ENCODE peak calls at places on chromosomes 16 and 17, in six cellular contexts. L, G, T, J, W and E are unnamed samples. For H3K4me1, the result is how much of the 10 kb centered on the place peaks cover.

GRCh38 chr16:81560979-81561657 is 116.5 kb downstream of the CMIP start:
- DNase-seq in W (no peak), J (no peak), T (no peak), G (no peak), L (no peak), E (no peak)

GRCh38 chr17:81189016-81189415 is 23.0 kb upstream of the AATK start:
- DNase-seq in W (no peak), T (no peak), L (no peak), J (no peak), G (no peak), E (no peak)

GRCh38 chr16:72537684-72538083 is 365.7 kb upstream of the PMFBP1 start:
- DNase-seq in G (peak), T (no peak), J (no peak), W (no peak), L (no peak), E (no peak)

GRCh38 chr17:3914319-3914685 is 2.0 kb downstream of the P2RX1 start:
- DNase-seq in L (no peak), G (no peak), T (no peak), J (no peak), W (peak), E (peak)

GRCh38 chr16:1461146-1461545 is 13.7 kb downstream of the CLCN7 start:
- DNase-seq in G (no peak), L (no peak), W (no peak), J (no peak), T (no peak), E (no peak)

GRCh38 chr16:35564889-35565288 is 2105.5 kb downstream of the TP53TG3F start:
- DNase-seq in L (no peak), T (no peak), J (no peak), W (no peak), G (no peak), E (no peak)

GRCh38 chr17:40499551-40500189 is 1.8 kb downstream of the TNS4 start:
- DNase-seq in T (peak), L (no peak), G (peak), J (peak), W (peak), E (peak)

GRCh38 chr16:4649744-4650442 is 25.3 kb downstream of the MGRN1 start:
- DNase-seq in J (no peak), W (no peak), L (no peak), G (no peak), T (peak), E (no peak)

GRCh38 chr17:4500188-4500565 is 1.5 kb downstream of the SPNS2 start:
- DNase-seq in G (no peak), L (no peak), W (no peak), J (no peak), T (no peak), E (no peak)

GRCh38 chr17:20095366-20096080 is 86.4 kb downstream of the SPECC1 start:
- DNase-seq in G (peak), W (peak), J (peak), T (no peak), L (peak), E (peak)

GRCh38 chr17:17778308-17779014 is 58.3 kb downstream of the SREBF1 start:
- DNase-seq in T (no peak), G (peak), J (peak), L (no peak), W (peak), E (peak)

GRCh38 chr17:2192367-2193028 is 111.1 kb downstream of the SMG6 start:
- DNase-seq in T (no peak), G (peak), W (no peak), J (no peak), L (peak), E (peak)

GRCh38 chr16:8589293-8590160 is 784 bp downstream of the TMEM114 start:
- DNase-seq in W (no peak), J (no peak), G (peak), T (peak), L (no peak), E (no peak)

GRCh38 chr16:66746682-66747081 is 4.7 kb downstream of the DYNC1LI2 start:
- DNase-seq in L (no peak), W (no peak), T (no peak), J (no peak), G (no peak), E (no peak)

GRCh38 chr16:963913-964695 is 6.7 kb downstream of the LMF1 start:
- DNase-seq in J (no peak), T (no peak), L (no peak), W (no peak), G (no peak), E (peak)

GRCh38 chr17:75637143-75637538 is 3.9 kb downstream of the SMIM5 start:
- DNase-seq in T (peak), L (no peak), G (no peak), W (peak), J (no peak), E (peak)

GRCh38 chr16:3157229-3158013 is 22.6 kb downstream of the ZNF213 start:
- DNase-seq in G (peak), W (peak), J (peak), T (peak), L (peak), E (peak)

GRCh38 chr16:81442220-81442908 is 2.2 kb upstream of the CMIP start:
- DNase-seq in J (no peak), G (no peak), L (no peak), T (no peak), W (no peak), E (no peak)

GRCh38 chr17:79866791-79867190 is 27.6 kb upstream of the CBX4 start:
- DNase-seq in L (no peak), W (no peak), J (no peak), G (peak), T (no peak), E (no peak)

GRCh38 chr16:2149630-2150417 is 1.4 kb downstream of the RAB26 start:
- DNase-seq in J (no peak), W (no peak), T (peak), L (no peak), G (no peak), E (no peak)

GRCh38 chr17:33572615-33573014 is 279.5 kb upstream of the ASIC2 start:
- DNase-seq in L (no peak), W (no peak), T (no peak), J (no peak), G (no peak), E (no peak)

GRCh38 chr17:13594762-13595697 is 6.7 kb downstream of the HS3ST3A1 start:
- DNase-seq in L (peak), T (peak), J (peak), W (peak), G (peak), E (peak)

GRCh38 chr17:33056392-33057146 is 64.9 kb downstream of the SPACA3 start:
- DNase-seq in J (no peak), T (no peak), L (no peak), W (no peak), G (no peak), E (no peak)

GRCh38 chr17:47905221-47905733 is 9.2 kb downstream of the SP2 start:
- DNase-seq in W (peak), J (peak), L (no peak), G (no peak), T (no peak), E (peak)

GRCh38 chr17:15782809-15783208 is 50.7 kb downstream of the TBC1D26 start:
- DNase-seq in J (peak), W (peak), L (no peak), G (no peak), T (no peak), E (peak)

GRCh38 chr17:65415991-65416390 is 145.5 kb downstream of the AXIN2 start:
- DNase-seq in J (no peak), W (no peak), L (no peak), T (no peak), G (no peak), E (peak)

GRCh38 chr17:54372071-54372720 is 528.5 kb upstream of the TOM1L1 start:
- DNase-seq in T (no peak), L (no peak), G (no peak), W (no peak), J (no peak), E (no peak)

GRCh38 chr16:4795181-4795827 is at the start of gene SMIM22:
- DNase-seq in J (no peak), L (no peak), T (no peak), G (peak), W (peak), E (peak)

GRCh38 chr16:15857779-15858560 is 1.1 kb upstream of the MYH11 start:
- DNase-seq in G (peak), W (peak), J (peak), T (peak), L (no peak), E (peak)

GRCh38 chr17:61129232-61129631 is 270.4 kb upstream of the TBX2 start:
- DNase-seq in T (no peak), L (no peak), G (no peak), W (no peak), J (no peak), E (no peak)

GRCh38 chr17:48795444-48796162 is 21.4 kb downstream of the TTLL6 start:
- DNase-seq in J (no peak), W (no peak), T (no peak), G (no peak), L (peak), E (peak)

GRCh38 chr16:15775209-15775608 is 81.6 kb downstream of the MYH11 start:
- DNase-seq in J (no peak), L (peak), W (no peak), G (peak), T (no peak), E (no peak)

GRCh38 chr17:37781451-37781850 is 36.6 kb upstream of the HNF1B start:
- DNase-seq in L (no peak), T (no peak), J (no peak), G (no peak), W (no peak), E (no peak)

GRCh38 chr17:72710185-72710584 is 382.3 kb downstream of the SLC39A11 start:
- DNase-seq in W (no peak), J (no peak), G (no peak), T (no peak), L (no peak), E (no peak)

GRCh38 chr16:62370445-62370844 is 334.2 kb upstream of the CDH8 start:
- DNase-seq in L (no peak), G (peak), T (no peak), J (no peak), W (no peak), E (no peak)
- TF ChIP-seq POLR2AphosphoS5 in L (no peak), G (no peak), T (no peak), J (no peak), W (no peak), E (no peak)

DNA sequence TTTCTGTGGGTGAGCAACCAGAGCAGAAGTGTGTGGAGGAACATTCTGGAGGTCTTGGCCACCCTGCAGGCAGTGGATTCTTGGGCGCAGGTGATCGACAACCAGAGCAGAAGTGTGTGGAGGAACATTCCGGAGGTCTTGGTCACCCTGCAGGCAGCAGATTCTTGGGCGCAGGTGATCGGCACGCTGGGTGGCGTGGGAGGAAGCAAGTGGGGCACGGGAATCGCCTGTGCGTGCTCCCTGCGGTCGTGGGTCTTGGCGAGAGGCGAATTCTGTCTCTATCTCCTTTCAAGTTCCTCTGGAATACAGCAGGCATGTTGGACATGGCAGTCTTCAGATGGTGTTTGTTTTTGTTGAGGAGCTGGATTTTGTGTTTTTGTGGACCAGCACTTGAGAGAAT is 30.7 kb upstream of the ZNF750 start:
- DNase-seq in L (no peak), G (no peak), T (no peak), W (no peak), J (no peak), E (no peak)
- H3K4me1 ChIP-seq in L (under half), G (under half), T (under half), W (under half), J (under half), E (under half)

GRCh38 chr17:8141046-8141445 is 11.2 kb downstream of the PER1 start:
- DNase-seq in T (no peak), J (peak), W (no peak), L (no peak), G (no peak), E (no peak)

GRCh38 chr17:8140413-8141029 is 11.7 kb downstream of the PER1 start:
- DNase-seq in W (no peak), G (peak), L (no peak), J (peak), T (no peak), E (no peak)

GRCh38 chr17:8138672-8139371 is 13.4 kb downstream of the PER1 start:
- DNase-seq in L (peak), W (peak), G (peak), T (peak), J (peak), E (peak)

GRCh38 chr17:8141741-8142140 is 10.5 kb downstream of the PER1 start:
- DNase-seq in W (no peak), L (no peak), J (peak), G (no peak), T (no peak), E (no peak)

GRCh38 chr17:8140058-8140412 is 12.2 kb downstream of the PER1 start:
- DNase-seq in T (no peak), J (peak), L (no peak), W (no peak), G (peak), E (no peak)
- TF ChIP-seq POLR2AphosphoS5 in T (no peak), J (peak), L (no peak), W (no peak), G (no peak), E (peak)

DNA sequence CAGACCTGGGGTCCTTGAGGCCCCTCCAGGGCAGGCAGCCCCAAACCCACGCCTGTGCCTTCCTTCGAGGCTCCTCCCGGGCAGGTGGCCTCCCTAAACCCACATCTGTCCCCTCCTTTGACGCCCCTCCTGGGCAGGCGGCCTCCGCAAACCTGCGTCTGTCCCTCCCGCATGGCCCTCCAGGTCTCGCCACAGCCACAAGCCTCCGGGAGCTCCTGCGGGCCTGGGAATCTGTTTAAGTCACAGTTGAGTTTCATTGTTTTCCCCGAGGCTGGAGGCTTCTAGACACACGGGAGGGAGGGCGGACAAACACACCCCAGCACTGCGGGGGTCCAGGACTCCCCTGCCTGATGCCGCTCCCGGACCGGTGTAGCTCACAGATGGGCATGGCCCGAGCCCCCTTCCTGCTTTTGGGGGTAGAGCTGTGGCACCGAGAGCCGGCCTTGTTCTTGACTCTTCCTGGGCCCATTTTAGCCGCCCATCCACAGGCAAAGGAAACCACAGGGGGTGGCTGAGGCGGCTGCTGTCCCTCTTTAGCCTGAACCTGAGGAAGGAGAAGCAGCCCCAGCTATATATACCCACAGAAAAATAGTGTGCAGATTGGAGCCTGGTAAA is 7.1 kb downstream of the PIEZO1 start:
- DNase-seq in W (no peak), T (no peak), G (no peak), L (no peak), J (no peak), E (no peak)
- H3K4me1 ChIP-seq in W (half or more), T (under half), G (under half), L (half or more), J (half or more), E (half or more)

DNA sequence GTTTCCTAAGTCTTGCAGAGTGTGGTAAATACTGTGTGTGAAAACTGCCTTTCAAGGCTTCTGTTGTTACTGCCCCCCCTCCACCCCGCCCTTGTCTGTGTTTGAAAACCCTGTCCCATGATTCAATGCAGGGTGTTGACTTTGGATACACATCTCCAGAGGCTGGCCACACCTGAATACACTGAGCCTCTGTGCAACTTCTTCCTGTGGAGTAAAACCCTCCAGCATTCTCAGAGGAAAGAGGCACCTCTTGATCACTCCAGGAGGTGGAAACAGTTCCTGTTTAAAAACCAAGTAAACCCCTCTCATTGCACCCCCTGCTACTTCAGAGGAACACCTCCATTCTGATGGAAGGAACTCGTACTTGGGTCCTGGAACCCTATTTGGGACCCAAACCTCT is 123.0 kb upstream of the CACNG5 start:
- DNase-seq in T (no peak), G (no peak), L (no peak), J (no peak), W (peak), E (peak)
- TF ChIP-seq POLR2AphosphoS5 in T (no peak), G (no peak), L (no peak), J (no peak), W (peak), E (peak)

GRCh38 chr16:84138824-84139627 is 6.0 kb downstream of the HSDL1 start:
- DNase-seq in W (peak), L (peak), G (no peak), T (no peak), J (no peak), E (no peak)
- H3K4me1 ChIP-seq in W (under half), L (under half), G (under half), T (under half), J (under half), E (under half)